ENCODE peak calls at places on chromosomes 2 and 18, in eight cellular contexts. U is sigmoid colon, Q is fibroblast of mammary gland, O is fibroblast of villous mesenchyme, M is astrocyte of the spinal cord, B is IMR-90, T is right atrium auricular region, F is heart right ventricle. X is an unnamed sample.

GRCh38 chr2:144083211-144083610 is 436.7 kb downstream of the ZEB2 start:
- DNase-seq in O (no peak), M (peak), Q (peak), T (no peak), U (no peak), F (no peak), B (peak), X (no peak)

GRCh38 chr2:187711122-187711521 is 156.9 kb upstream of the TFPI start:
- DNase-seq in F (no peak), M (no peak), Q (peak), B (no peak), U (no peak), O (no peak), T (no peak), X (no peak)

GRCh38 chr2:8563814-8564474 is 117.9 kb upstream of the ID2 start:
- DNase-seq in Q (no peak), O (no peak), U (peak), T (no peak), B (no peak), M (no peak), F (no peak), X (no peak)

GRCh38 chr18:8153887-8154583 is 455.2 kb upstream of the RAB12 start:
- DNase-seq in T (no peak), F (no peak), Q (peak), O (peak), B (peak), M (peak), U (no peak), X (no peak)

GRCh38 chr18:10797882-10798281 is 272.1 kb downstream of the NAPG start:
- DNase-seq in M (no peak), F (no peak), U (no peak), Q (no peak), T (no peak), O (no peak), B (no peak), X (no peak)

GRCh38 chr2:26566081-26566375 is 75.1 kb downstream of the CIB4 start:
- DNase-seq in T (no peak), M (no peak), U (peak), B (no peak), Q (no peak), F (no peak), O (no peak), X (no peak)

GRCh38 chr2:99424391-99424790 is 65.4 kb downstream of the REV1 start:
- DNase-seq in U (no peak), O (no peak), T (no peak), B (no peak), M (no peak), Q (no peak), F (no peak), X (no peak)

GRCh38 chr18:41324934-41325333 is 630.1 kb upstream of the PIK3C3 start:
- DNase-seq in T (no peak), U (no peak), M (peak), B (peak), F (no peak), O (peak), Q (peak), X (peak)

GRCh38 chr2:54709341-54709809 is 14.1 kb upstream of the EML6 start:
- DNase-seq in Q (no peak), M (no peak), U (no peak), B (no peak), F (peak), O (no peak), T (no peak), X (no peak)

GRCh38 chr2:25558262-25558661 is 115.1 kb downstream of the DTNB start:
- DNase-seq in B (peak), T (no peak), M (peak), O (no peak), Q (peak), F (no peak), U (no peak), X (peak)

DNA sequence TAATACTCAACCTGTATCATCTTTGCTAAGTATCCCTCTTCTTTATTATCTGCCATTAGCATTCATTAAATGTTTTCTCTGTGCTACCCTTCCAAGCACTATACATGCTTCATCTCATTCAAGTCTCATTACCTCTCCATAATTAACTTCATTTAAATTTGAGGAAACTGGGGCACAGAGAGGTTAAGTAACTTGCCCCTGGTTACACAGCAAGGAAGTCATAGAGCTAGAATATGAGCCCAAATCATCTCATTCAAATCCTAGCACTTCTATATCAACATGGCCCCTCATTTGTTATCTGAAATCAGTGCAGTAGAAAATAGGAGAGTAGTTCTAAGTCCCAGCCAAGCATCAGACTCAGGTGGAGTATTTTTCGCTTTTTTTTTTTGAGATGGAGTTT is 4.4 kb downstream of the MRPL35 start:
- DNase-seq in Q (no peak), U (no peak), O (no peak), B (no peak), T (no peak), M (no peak), F (no peak), X (no peak)
- H3K4me3 ChIP-seq in Q (no peak), U (no peak), O (no peak), B (no peak), T (no peak), M (no peak), F (no peak), X (no peak)

GRCh38 chr2:172095905-172096660 is 6.6 kb downstream of the DLX2 start:
- DNase-seq in B (no peak), T (no peak), U (no peak), F (no peak), M (no peak), O (no peak), Q (no peak), X (no peak)
- TF ChIP-seq CTCF in B (no peak), T (no peak), U (no peak), F (no peak), M (peak), O (no peak), Q (peak), X (no peak)

GRCh38 chr2:182229288-182229687 is 197.5 kb downstream of the PDE1A start:
- DNase-seq in O (no peak), Q (peak), F (no peak), M (no peak), T (no peak), B (peak), U (no peak), X (peak)
- H3K4me3 ChIP-seq in O (no peak), Q (no peak), F (no peak), M (no peak), T (no peak), B (no peak), U (no peak), X (no peak)

DNA sequence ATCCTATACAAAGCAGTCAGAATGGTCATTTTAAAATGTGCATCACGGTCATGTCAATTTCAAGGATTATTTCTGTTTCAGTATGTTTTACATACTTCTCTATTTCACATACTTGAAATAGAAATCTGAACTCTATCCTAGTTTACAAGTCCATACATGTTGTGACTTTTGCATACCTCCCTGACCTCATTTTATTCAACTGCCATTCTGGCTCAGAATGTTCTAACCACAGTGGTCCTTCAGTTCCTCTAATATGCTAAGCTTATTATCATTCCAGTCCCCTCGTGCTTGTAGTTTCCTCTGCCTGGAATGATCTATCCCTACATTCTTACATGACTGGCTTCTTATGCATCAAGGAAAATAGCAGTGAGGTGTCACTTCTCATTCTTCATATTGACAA is 295.6 kb downstream of the KIAA1328 start:
- DNase-seq in T (no peak), B (no peak), Q (peak), M (peak), F (no peak), U (no peak), O (peak), X (no peak)
- TF ChIP-seq CTCF in T (no peak), B (no peak), Q (no peak), M (no peak), F (no peak), U (no peak), O (no peak), X (no peak)

GRCh38 chr2:160606336-160606735 is 112.7 kb upstream of the RBMS1 start:
- DNase-seq in U (no peak), T (no peak), F (no peak), Q (no peak), O (no peak), B (peak), M (no peak), X (no peak)

GRCh38 chr2:160603771-160604510 is 110.3 kb upstream of the RBMS1 start:
- DNase-seq in B (no peak), F (no peak), U (no peak), O (no peak), M (no peak), Q (no peak), T (no peak), X (no peak)

GRCh38 chr2:160609346-160609745 is 115.7 kb upstream of the RBMS1 start:
- DNase-seq in T (no peak), O (no peak), M (no peak), Q (peak), B (no peak), F (no peak), U (no peak), X (no peak)

GRCh38 chr2:160612266-160612864 is 118.8 kb upstream of the RBMS1 start:
- DNase-seq in T (no peak), B (peak), Q (peak), U (no peak), M (peak), F (no peak), O (no peak), X (peak)

GRCh38 chr2:160608525-160609085 is 115.0 kb upstream of the RBMS1 start:
- DNase-seq in F (no peak), U (no peak), B (no peak), T (no peak), O (no peak), Q (no peak), M (no peak), X (no peak)
- H3K4me3 ChIP-seq in F (no peak), U (no peak), B (no peak), T (no peak), O (no peak), Q (no peak), M (no peak), X (no peak)

DNA sequence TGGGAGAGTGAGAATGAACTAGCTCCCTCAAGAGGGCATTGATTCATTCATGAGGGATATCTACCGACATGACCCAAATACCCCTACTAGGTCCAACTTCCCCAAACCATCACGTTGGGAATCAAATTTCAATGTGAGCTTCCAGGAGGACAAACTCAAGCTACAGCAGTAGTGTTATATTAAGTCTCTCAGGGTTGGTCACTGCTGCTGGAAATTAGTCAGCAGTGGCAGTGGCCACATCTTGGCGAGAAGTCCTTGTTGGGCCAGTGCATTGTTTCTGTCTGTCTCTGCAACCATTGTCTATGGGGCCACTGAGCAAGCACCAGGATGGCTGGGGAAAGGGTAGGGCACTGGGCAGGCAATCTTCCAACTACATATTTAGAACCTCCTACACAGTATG is 47.5 kb downstream of the THUMPD2 start:
- DNase-seq in O (no peak), M (no peak), T (no peak), B (no peak), F (no peak), U (no peak), Q (no peak), X (no peak)
- TF ChIP-seq CTCF in O (no peak), M (no peak), T (no peak), B (no peak), F (no peak), U (no peak), Q (no peak), X (no peak)

DNA sequence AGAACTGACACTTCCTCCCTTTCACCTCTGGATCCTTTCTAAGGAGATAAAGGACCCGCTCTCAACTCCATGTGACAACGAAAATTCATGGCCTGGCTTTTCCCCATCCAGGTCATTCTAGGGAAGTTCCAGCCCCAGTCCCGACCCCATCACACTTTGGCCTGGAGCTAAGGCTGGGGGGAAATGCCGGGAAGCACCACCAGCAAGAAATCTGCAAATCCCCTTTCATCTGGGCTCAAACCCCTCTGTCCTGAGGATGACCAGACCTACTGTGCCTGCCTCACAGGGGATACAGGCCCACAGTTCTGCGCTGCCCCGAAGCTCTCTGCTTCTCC is 1.3 kb downstream of the SIX2 start:
- DNase-seq in O (no peak), Q (no peak), F (no peak), B (no peak), U (no peak), T (no peak), M (no peak), X (no peak)
- H3K4me3 ChIP-seq in O (no peak), Q (peak), F (peak), B (no peak), U (no peak), T (peak), M (peak), X (peak)

GRCh38 chr2:134193774-134194173 is 60.1 kb upstream of the MGAT5 start:
- DNase-seq in B (no peak), U (no peak), O (no peak), M (peak), F (no peak), Q (peak), T (no peak), X (no peak)
- TF ChIP-seq CTCF in B (no peak), U (no peak), O (no peak), M (peak), F (peak), Q (no peak), T (peak), X (peak)

X was measured in cardiac fibroblast.